ENCODE peak calls at places on chromosomes 5 and 9, in six cellular contexts. K is GM12892, G is GM23338, X is SK-N-SH, C is sigmoid colon, S is GM12891. F is an unnamed sample.

GRCh38 chr9:23375511-23375910 is 450.5 kb downstream of the ELAVL2 start:
- DNase-seq in K (no peak), G (no peak), X (no peak), C (no peak), S (no peak), F (no peak)

GRCh38 chr9:95167998-95168397 is 149.5 kb downstream of the FANCC start:
- DNase-seq in K (no peak), G (peak; percentile 97), X (peak; percentile 26), C (no peak), S (no peak), F (peak; percentile 65)

GRCh38 chr5:73278693-73279092 is 105.7 kb downstream of the TMEM174 start:
- DNase-seq in K (no peak), G (no peak), X (no peak), C (no peak), S (no peak), F (no peak)

GRCh38 chr5:117455236-117456233 is 880.9 kb upstream of the SEMA6A start:
- DNase-seq in K (no peak), G (peak; percentile 66), X (no peak), C (no peak), S (no peak), F (no peak)

GRCh38 chr9:86965627-86966395 is 18.5 kb upstream of the GAS1 start:
- DNase-seq in K (no peak), G (no peak), X (no peak), C (no peak), S (no peak), F (no peak)

GRCh38 chr9:84300271-84300670 is 40.3 kb downstream of the SLC28A3 start:
- DNase-seq in K (no peak), G (peak; percentile 22), X (no peak), C (no peak), S (no peak), F (no peak)

GRCh38 chr5:83589786-83590185 is 118.2 kb downstream of the VCAN start:
- DNase-seq in K (no peak), G (no peak), X (no peak), C (no peak), S (no peak), F (no peak)

GRCh38 chr9:16530669-16531461 is 339.6 kb downstream of the BNC2 start:
- DNase-seq in K (no peak), G (peak; percentile 30), X (no peak), C (peak; percentile 88), S (no peak), F (no peak)

GRCh38 chr5:105581988-105582690 is 2019.5 kb upstream of the NUDT12 start:
- DNase-seq in K (no peak), G (no peak), X (peak; percentile 8), C (no peak), S (no peak), F (no peak)

GRCh38 chr5:139468421-139468931 is 2.3 kb upstream of the SMIM33 start:
- DNase-seq in K (no peak), G (peak; percentile 51), X (no peak), C (no peak), S (no peak), F (no peak)

GRCh38 chr5:124580925-124581821 is 165.3 kb downstream of the ZNF608 start:
- DNase-seq in K (no peak), G (peak; percentile 95), X (peak; percentile 34), C (no peak), S (no peak), F (no peak)

GRCh38 chr5:152097128-152097527 is 172.5 kb upstream of the GLRA1 start:
- DNase-seq in K (no peak), G (no peak), X (no peak), C (no peak), S (peak; percentile 4), F (no peak)

GRCh38 chr9:116336133-116336862 is 182.7 kb downstream of the PAPPA start:
- DNase-seq in K (no peak), G (no peak), X (no peak), C (no peak), S (no peak), F (no peak)

GRCh38 chr9:89116064-89116817 is 62.4 kb downstream of the SHC3 start:
- DNase-seq in K (no peak), G (no peak), X (no peak), C (no peak), S (no peak), F (no peak)

GRCh38 chr5:164422400-164422799 is 917.0 kb downstream of the MAT2B start:
- DNase-seq in K (no peak), G (peak; percentile 75), X (no peak), C (no peak), S (no peak), F (no peak)

GRCh38 chr5:147407094-147407681 is 102.7 kb downstream of the DPYSL3 start:
- DNase-seq in K (no peak), G (no peak), X (no peak), C (no peak), S (no peak), F (no peak)

GRCh38 chr5:142543951-142544753 is 141.7 kb downstream of the FGF1 start:
- DNase-seq in K (no peak), G (no peak), X (no peak), C (no peak), S (no peak), F (no peak)

GRCh38 chr5:157511656-157512644 is 51.9 kb downstream of the NIPAL4 start:
- DNase-seq in K (no peak), G (peak; percentile 35), X (no peak), C (peak; percentile 99), S (no peak), F (peak; percentile 78)
- TF ChIP-seq POLR2AphosphoS5 in K (no peak), G (no peak), X (no peak), C (peak; percentile 64), S (no peak), F (no peak)

DNA sequence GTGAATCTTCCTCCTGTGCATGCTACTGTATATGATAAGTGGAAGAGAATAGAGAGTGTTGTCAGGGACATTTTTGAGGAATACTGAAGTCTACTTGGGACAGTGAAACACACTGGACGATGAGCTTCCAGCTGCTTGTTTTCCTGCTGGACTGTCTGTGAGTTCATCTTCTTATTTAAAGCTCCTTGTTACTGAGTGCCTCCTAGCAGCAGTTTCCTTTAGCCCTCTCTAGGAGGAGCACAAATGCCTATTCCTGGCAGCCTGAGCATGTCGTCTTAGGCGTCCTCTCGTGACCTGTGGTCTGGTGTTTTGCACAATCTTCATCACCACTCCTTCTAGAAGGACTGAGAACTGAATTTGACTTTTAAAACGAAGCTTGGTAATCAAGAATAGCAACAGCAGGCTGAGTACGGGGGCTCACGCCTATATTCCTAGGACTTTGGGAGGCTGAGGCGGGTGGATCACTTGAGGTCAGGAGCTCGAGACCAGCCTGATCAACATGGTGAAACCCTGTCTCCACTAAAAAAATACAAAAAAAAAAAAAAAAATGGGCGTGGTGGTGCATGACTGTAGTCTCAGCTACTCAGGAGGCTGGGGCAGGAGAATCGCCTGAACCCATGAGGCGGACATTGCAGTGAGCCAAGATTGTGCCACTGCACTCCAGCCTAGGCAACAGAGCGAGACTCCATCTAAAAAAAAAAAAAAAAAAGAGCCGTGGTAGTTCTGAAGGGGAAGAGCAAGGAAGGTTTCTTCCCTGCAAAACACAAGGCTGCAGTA is 44.0 kb downstream of the ANKRD33B start:
- DNase-seq in K (no peak), G (peak; percentile 50), X (no peak), C (peak; percentile 80), S (no peak), F (no peak)
- TF ChIP-seq POLR2AphosphoS5 in K (no peak), G (no peak), X (no peak), C (peak; percentile 16), S (no peak), F (no peak)

DNA sequence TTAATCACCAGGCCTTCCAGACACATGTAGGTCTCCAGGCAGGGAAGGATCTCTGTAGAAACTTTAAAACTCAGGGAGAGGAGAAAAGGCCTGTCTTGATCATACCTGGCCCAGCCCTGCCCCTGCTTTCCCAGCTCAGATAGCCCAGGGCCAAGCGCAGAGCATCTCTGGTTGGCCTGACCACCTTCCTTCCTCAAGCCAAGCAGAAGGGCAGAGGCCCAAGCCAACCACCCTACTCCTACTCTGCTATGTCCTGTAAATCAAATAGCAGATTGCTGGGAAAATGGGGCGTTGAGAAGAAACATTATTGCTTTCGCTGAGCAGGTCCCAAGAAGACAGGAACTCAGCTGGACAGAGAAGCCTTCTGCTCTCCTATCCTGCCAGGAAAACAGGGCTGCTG is 14.3 kb downstream of the ENHO start:
- DNase-seq in K (no peak), G (no peak), X (no peak), C (peak; percentile 17), S (no peak), F (no peak)
- TF ChIP-seq POLR2AphosphoS5 in K (no peak), G (no peak), X (no peak), C (no peak), S (no peak), F (no peak)

GRCh38 chr5:176507911-176508310 is 29.3 kb downstream of the RNF44 start:
- DNase-seq in K (no peak), G (no peak), X (no peak), C (no peak), S (no peak), F (no peak)
- TF ChIP-seq POLR2AphosphoS5 in K (no peak), G (no peak), X (no peak), C (no peak), S (no peak), F (no peak)

GRCh38 chr5:17257705-17258273 is 40.4 kb downstream of the BASP1 start:
- DNase-seq in K (no peak), G (no peak), X (no peak), C (no peak), S (no peak), F (no peak)
- TF ChIP-seq POLR2AphosphoS5 in K (peak; percentile 69), G (no peak), X (no peak), C (no peak), S (peak; percentile 82), F (no peak)

GRCh38 chr5:71482132-71482531 is 26.7 kb downstream of the BDP1 start:
- DNase-seq in K (no peak), G (no peak), X (no peak), C (no peak), S (no peak), F (no peak)
- TF ChIP-seq POLR2AphosphoS5 in K (no peak), G (no peak), X (no peak), C (no peak), S (no peak), F (no peak)

GRCh38 chr5:36452394-36453100 is 150.8 kb upstream of the RANBP3L start:
- DNase-seq in K (no peak), G (no peak), X (no peak), C (no peak), S (no peak), F (no peak)
- TF ChIP-seq POLR2AphosphoS5 in K (no peak), G (no peak), X (no peak), C (no peak), S (no peak), F (no peak)